ENCODE peak calls at places on chromosomes 1 and 21, in ten cellular contexts. L, W, S, U, D, H, N, F, I and Q are unnamed samples.

GRCh38 chr21:45930792-45931191 is 50.8 kb upstream of the COL6A1 start:
- DNase-seq in L (no peak), W (no peak), S (no peak), U (no peak), D (no peak), H (no peak), N (no peak), F (no peak), I (no peak), Q (no peak)

GRCh38 chr1:228089520-228090380 is 7.2 kb downstream of the ARF1 start:
- DNase-seq in L (no peak), W (no peak), S (no peak), U (no peak), D (no peak), H (peak), N (no peak), F (no peak), I (peak), Q (no peak)

GRCh38 chr1:159055181-159055621 is 21.4 kb downstream of the AIM2 start:
- DNase-seq in L (no peak), W (no peak), S (no peak), U (no peak), D (no peak), H (peak), N (no peak), F (no peak), I (no peak), Q (no peak)

GRCh38 chr1:111660204-111661150 is 40.9 kb downstream of the RAP1A start:
- DNase-seq in L (no peak), W (no peak), S (no peak), U (no peak), D (no peak), H (peak), N (no peak), F (no peak), I (no peak), Q (no peak)

GRCh38 chr1:247345881-247346280 is 14.2 kb upstream of the ZNF496 start:
- DNase-seq in L (no peak), W (no peak), S (no peak), U (no peak), D (no peak), H (no peak), N (no peak), F (no peak), I (no peak), Q (no peak)

GRCh38 chr1:10108948-10109347 is 76.2 kb downstream of the UBE4B start:
- DNase-seq in L (no peak), W (no peak), S (no peak), U (no peak), D (no peak), H (no peak), N (no peak), F (no peak), I (no peak), Q (no peak)

GRCh38 chr1:192951961-192952460 is 107.1 kb downstream of the UCHL5 start:
- DNase-seq in L (peak), W (no peak), S (no peak), U (no peak), D (no peak), H (peak), N (no peak), F (peak), I (no peak), Q (no peak)

GRCh38 chr1:180542113-180542512 is 16.7 kb upstream of the OVAAL start:
- DNase-seq in L (no peak), W (no peak), S (no peak), U (no peak), D (no peak), H (no peak), N (peak), F (no peak), I (no peak), Q (no peak)

GRCh38 chr1:19532519-19532918 is 47.2 kb upstream of the CAPZB start:
- DNase-seq in L (no peak), W (no peak), S (no peak), U (no peak), D (no peak), H (no peak), N (no peak), F (no peak), I (no peak), Q (no peak)

GRCh38 chr1:54488831-54489626 is 59.0 kb upstream of the ACOT11 start:
- DNase-seq in L (peak), W (peak), S (peak), U (peak), D (peak), H (peak), N (peak), F (peak), I (peak), Q (peak)

GRCh38 chr1:227889047-227889862 is 58.5 kb downstream of the WNT9A start:
- DNase-seq in L (no peak), W (no peak), S (no peak), U (peak), D (no peak), H (no peak), N (no peak), F (no peak), I (peak), Q (peak)

GRCh38 chr1:42013881-42014470 is 95.3 kb upstream of the HIVEP3 start:
- DNase-seq in L (no peak), W (no peak), S (no peak), U (no peak), D (no peak), H (no peak), N (no peak), F (peak), I (no peak), Q (no peak)

GRCh38 chr21:33954395-33954794 is 38.8 kb upstream of the ATP5PO start:
- DNase-seq in L (no peak), W (no peak), S (no peak), U (no peak), D (no peak), H (no peak), N (no peak), F (no peak), I (no peak), Q (no peak)

GRCh38 chr1:10910490-10911273 is 101.8 kb upstream of the TARDBP start:
- DNase-seq in L (no peak), W (no peak), S (no peak), U (no peak), D (no peak), H (no peak), N (no peak), F (no peak), I (no peak), Q (peak)

GRCh38 chr1:181089777-181090505 is 1.4 kb downstream of the IER5 start:
- DNase-seq in L (no peak), W (peak), S (peak), U (peak), D (no peak), H (peak), N (peak), F (peak), I (peak), Q (no peak)

GRCh38 chr1:47843059-47843458 is 154.1 kb downstream of the TRABD2B start:
- DNase-seq in L (no peak), W (no peak), S (peak), U (no peak), D (no peak), H (no peak), N (no peak), F (no peak), I (no peak), Q (no peak)

GRCh38 chr21:33899199-33899598 is 16.4 kb downstream of the ATP5PO start:
- DNase-seq in L (no peak), W (no peak), S (no peak), U (no peak), D (no peak), H (no peak), N (no peak), F (peak), I (no peak), Q (no peak)

GRCh38 chr21:29245104-29245643 is 53.5 kb upstream of the BACH1 start:
- DNase-seq in L (no peak), W (no peak), S (no peak), U (no peak), D (no peak), H (no peak), N (no peak), F (no peak), I (no peak), Q (no peak)

GRCh38 chr1:157915859-157916258 is 74.3 kb upstream of the CD5L start:
- DNase-seq in L (no peak), W (no peak), S (no peak), U (no peak), D (no peak), H (no peak), N (no peak), F (no peak), I (no peak), Q (no peak)

GRCh38 chr1:30409476-30410152 is 313.8 kb downstream of the MATN1 start:
- DNase-seq in L (no peak), W (peak), S (peak), U (peak), D (no peak), H (no peak), N (no peak), F (no peak), I (peak), Q (no peak)

GRCh38 chr1:98333936-98334335 is 327.6 kb upstream of the SNX7 start:
- DNase-seq in L (no peak), W (no peak), S (no peak), U (no peak), D (no peak), H (no peak), N (no peak), F (no peak), I (no peak), Q (no peak)

GRCh38 chr1:19563336-19564097 is 78.2 kb upstream of the CAPZB start:
- DNase-seq in L (no peak), W (peak), S (no peak), U (peak), D (no peak), H (no peak), N (no peak), F (no peak), I (peak), Q (no peak)

GRCh38 chr1:53636621-53637171 is 102.3 kb downstream of the GLIS1 start:
- DNase-seq in L (no peak), W (no peak), S (peak), U (no peak), D (no peak), H (no peak), N (no peak), F (no peak), I (peak), Q (peak)

GRCh38 chr1:92929461-92929860 is 31.8 kb downstream of the DIPK1A start:
- DNase-seq in L (no peak), W (no peak), S (no peak), U (no peak), D (no peak), H (no peak), N (no peak), F (no peak), I (no peak), Q (no peak)

GRCh38 chr1:119903443-119903835 is 7.1 kb upstream of the ADAM30 start:
- DNase-seq in L (no peak), W (no peak), S (no peak), U (no peak), D (no peak), H (no peak), N (no peak), F (no peak), I (no peak), Q (no peak)

GRCh38 chr1:217660353-217661062 is 29.4 kb downstream of the SPATA17 start:
- DNase-seq in L (peak), W (no peak), S (no peak), U (no peak), D (peak), H (no peak), N (peak), F (peak), I (no peak), Q (no peak)

GRCh38 chr1:86380257-86380861 is 15.8 kb downstream of the ODF2L start:
- DNase-seq in L (peak), W (no peak), S (no peak), U (no peak), D (peak), H (no peak), N (peak), F (peak), I (no peak), Q (no peak)

GRCh38 chr1:53107570-53108322 is 34.7 kb downstream of the SLC1A7 start:
- DNase-seq in L (peak), W (peak), S (no peak), U (no peak), D (no peak), H (no peak), N (no peak), F (no peak), I (peak), Q (no peak)

GRCh38 chr1:52426391-52426790 is 22.0 kb downstream of the PRPF38A start:
- DNase-seq in L (no peak), W (no peak), S (no peak), U (no peak), D (no peak), H (no peak), N (no peak), F (no peak), I (no peak), Q (no peak)

GRCh38 chr1:200372095-200372884 is 37.5 kb downstream of the ZNF281 start:
- DNase-seq in L (peak), W (peak), S (no peak), U (no peak), D (peak), H (no peak), N (peak), F (peak), I (no peak), Q (peak)

GRCh38 chr1:212966619-212967018 is 16.3 kb downstream of the VASH2 start:
- DNase-seq in L (no peak), W (no peak), S (no peak), U (no peak), D (no peak), H (no peak), N (no peak), F (no peak), I (no peak), Q (no peak)

GRCh38 chr1:248818505-248819374 is 7.0 kb downstream of the SH3BP5L start:
- DNase-seq in L (no peak), W (no peak), S (no peak), U (no peak), D (no peak), H (no peak), N (no peak), F (no peak), I (no peak), Q (no peak)

GRCh38 chr1:12565094-12565965 is 52.7 kb downstream of the DHRS3 start:
- DNase-seq in L (no peak), W (no peak), S (no peak), U (no peak), D (no peak), H (no peak), N (no peak), F (no peak), I (no peak), Q (no peak)

GRCh38 chr1:152185544-152186391 is 26.7 kb upstream of the RPTN start:
- DNase-seq in L (no peak), W (peak), S (no peak), U (no peak), D (peak), H (peak), N (peak), F (peak), I (peak), Q (peak)

GRCh38 chr1:3403388-3404179 is 50.9 kb upstream of the ARHGEF16 start:
- DNase-seq in L (no peak), W (no peak), S (no peak), U (no peak), D (no peak), H (no peak), N (peak), F (no peak), I (no peak), Q (peak)

GRCh38 chr1:172340520-172340919 is 80.0 kb upstream of the C1orf105 start:
- DNase-seq in L (no peak), W (no peak), S (no peak), U (no peak), D (no peak), H (no peak), N (no peak), F (no peak), I (no peak), Q (no peak)

GRCh38 chr1:55585402-55585792 is 370.2 kb upstream of the USP24 start:
- DNase-seq in L (no peak), W (no peak), S (no peak), U (peak), D (no peak), H (no peak), N (no peak), F (no peak), I (no peak), Q (no peak)

GRCh38 chr1:55584521-55585401 is 369.6 kb upstream of the USP24 start:
- DNase-seq in L (no peak), W (no peak), S (no peak), U (peak), D (no peak), H (no peak), N (peak), F (peak), I (no peak), Q (no peak)

GRCh38 chr1:55579332-55579996 is 364.3 kb upstream of the USP24 start:
- DNase-seq in L (no peak), W (no peak), S (no peak), U (no peak), D (no peak), H (no peak), N (no peak), F (no peak), I (no peak), Q (no peak)

GRCh38 chr1:55582078-55582477 is 366.9 kb upstream of the USP24 start:
- DNase-seq in L (no peak), W (no peak), S (no peak), U (peak), D (no peak), H (no peak), N (peak), F (no peak), I (no peak), Q (no peak)

DNA sequence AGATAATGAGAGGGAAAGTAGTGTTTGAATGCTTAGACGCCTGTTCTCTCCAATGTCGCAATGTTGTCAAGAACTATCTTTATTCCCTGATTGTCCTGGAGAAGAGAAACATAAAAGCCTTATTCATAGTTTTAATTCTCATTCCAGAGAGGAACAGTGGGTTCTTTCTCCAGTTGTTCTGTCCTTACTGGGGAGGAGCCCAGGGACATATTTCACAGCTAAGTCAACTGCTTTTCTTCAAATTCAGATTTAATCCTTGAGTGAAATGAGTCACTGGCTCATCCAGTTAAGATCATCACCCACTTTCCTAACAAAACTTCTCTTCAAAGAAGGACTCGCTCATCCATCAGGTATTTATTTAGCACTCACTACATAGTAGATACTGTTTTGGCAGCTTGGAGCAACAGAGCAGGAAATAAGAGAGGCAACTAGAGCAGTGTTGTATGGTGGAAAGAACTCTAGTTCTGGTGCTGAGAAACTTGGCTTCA is 365.7 kb upstream of the USP24 start:
- DNase-seq in L (no peak), W (peak), S (no peak), U (peak), D (peak), H (no peak), N (no peak), F (no peak), I (no peak), Q (no peak)
- TF ChIP-seq POLR2AphosphoS5 in L (no peak), W (peak), S (no peak), U (peak), D (no peak), H (no peak), N (no peak), F (no peak), I (no peak), Q (no peak)

GRCh38 chr1:167631987-167632680 is 2.1 kb downstream of the RCSD1 start:
- DNase-seq in L (no peak), W (no peak), S (no peak), U (no peak), D (no peak), H (peak), N (no peak), F (no peak), I (no peak), Q (no peak)

GRCh38 chr1:167631386-167631941 is 1.4 kb downstream of the RCSD1 start:
- DNase-seq in L (no peak), W (no peak), S (no peak), U (no peak), D (no peak), H (no peak), N (no peak), F (no peak), I (no peak), Q (no peak)

GRCh38 chr1:167628754-167629515 is 1.1 kb upstream of the RCSD1 start:
- DNase-seq in L (no peak), W (no peak), S (no peak), U (no peak), D (no peak), H (no peak), N (peak), F (no peak), I (no peak), Q (no peak)

GRCh38 chr1:167629681-167630567 is at the start of gene RCSD1:
- DNase-seq in L (no peak), W (no peak), S (no peak), U (no peak), D (no peak), H (peak), N (peak), F (no peak), I (peak), Q (no peak)

GRCh38 chr1:167630568-167631385 is 745 bp downstream of the RCSD1 start:
- DNase-seq in L (no peak), W (no peak), S (no peak), U (no peak), D (no peak), H (no peak), N (no peak), F (no peak), I (no peak), Q (no peak)
- TF ChIP-seq POLR2AphosphoS5 in L (no peak), W (no peak), S (no peak), U (no peak), D (no peak), H (no peak), N (no peak), F (no peak), I (no peak), Q (no peak)

DNA sequence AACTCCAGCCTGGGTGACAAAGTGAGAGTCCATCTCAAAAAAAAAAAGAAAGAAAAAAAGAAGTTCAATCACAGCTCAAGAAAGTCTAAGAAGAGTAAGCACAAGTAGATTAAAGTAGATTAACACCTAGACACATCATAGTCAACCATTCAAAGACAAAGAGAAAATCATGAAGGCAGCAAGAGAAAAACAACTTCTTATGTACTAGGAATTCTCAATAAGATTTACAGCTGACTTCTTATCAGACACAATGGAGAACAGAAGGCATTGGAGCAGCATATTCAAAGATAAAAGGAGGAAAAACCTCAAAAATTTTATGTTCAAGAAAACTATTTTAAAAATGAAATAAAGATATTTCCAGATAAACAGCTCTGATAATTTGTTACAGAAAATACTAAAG is 147.3 kb downstream of the LBR start:
- DNase-seq in L (no peak), W (no peak), S (no peak), U (no peak), D (no peak), H (no peak), N (no peak), F (no peak), I (no peak), Q (no peak)
- TF ChIP-seq POLR2AphosphoS5 in L (no peak), W (no peak), S (no peak), U (no peak), D (no peak), H (no peak), N (no peak), F (no peak), I (no peak), Q (no peak)

GRCh38 chr1:214551052-214551435 is 358 bp downstream of the PTPN14 start:
- DNase-seq in L (no peak), W (peak), S (peak), U (peak), D (no peak), H (no peak), N (peak), F (no peak), I (peak), Q (no peak)

GRCh38 chr1:214550339-214551051 is 907 bp downstream of the PTPN14 start:
- DNase-seq in L (no peak), W (no peak), S (no peak), U (peak), D (no peak), H (no peak), N (peak), F (no peak), I (no peak), Q (no peak)

GRCh38 chr1:214553142-214553710 is 1.8 kb upstream of the PTPN14 start:
- DNase-seq in L (no peak), W (no peak), S (no peak), U (no peak), D (no peak), H (no peak), N (no peak), F (peak), I (no peak), Q (no peak)

GRCh38 chr1:214551436-214552173 is at the start of gene PTPN14:
- DNase-seq in L (no peak), W (peak), S (peak), U (peak), D (peak), H (peak), N (peak), F (peak), I (peak), Q (peak)

DNA sequence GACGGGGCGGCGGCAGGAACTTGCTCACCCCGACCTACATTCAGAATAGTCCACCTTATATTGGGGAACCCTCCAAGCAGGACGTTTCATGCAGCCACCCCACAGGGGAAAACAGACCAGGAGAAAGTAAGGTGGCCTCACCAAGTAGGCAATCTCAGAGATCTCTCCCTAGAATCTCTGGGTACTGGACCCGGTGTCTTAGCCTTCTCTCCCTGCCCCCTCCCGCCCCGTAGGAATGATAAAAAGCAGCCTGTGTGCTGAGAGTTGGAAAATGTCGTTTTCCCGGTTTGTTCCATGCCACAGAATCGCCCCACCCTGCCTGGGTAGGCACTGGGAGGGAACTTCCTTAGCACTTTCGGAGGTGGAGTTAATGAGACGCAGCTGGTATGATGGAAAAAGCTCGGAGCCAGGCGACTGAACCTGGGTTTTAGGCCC is 789 bp upstream of the PTPN14 start:
- DNase-seq in L (no peak), W (peak), S (peak), U (peak), D (peak), H (no peak), N (peak), F (peak), I (peak), Q (peak)
- TF ChIP-seq POLR2AphosphoS5 in L (no peak), W (peak), S (peak), U (peak), D (peak), H (no peak), N (no peak), F (no peak), I (peak), Q (peak)